ENCODE peak calls at places on chromosomes 13 and 19, in seven cellular contexts. One of them, this sample, is unnamed.

GRCh38 chr13:110737555-110737954 is 24.1 kb downstream of the ING1 start:
- DNase-seq in C1 segment of cervical spinal cord: no peak
- DNase-seq in stomach: no peak
- DNase-seq in mesendoderm: no peak
- DNase-seq in H54: no peak
- DNase-seq in NCI-H2081: no peak
- DNase-seq in fibroblast of mammary gland: no peak
- DNase-seq in this sample: no peak

GRCh38 chr19:43620061-43621001 is 902 bp upstream of the ZNF428 start:
- DNase-seq in C1 segment of cervical spinal cord: no peak
- DNase-seq in stomach: no peak
- DNase-seq in mesendoderm: no peak
- DNase-seq in H54: no peak
- DNase-seq in NCI-H2081: no peak
- DNase-seq in fibroblast of mammary gland: no peak
- DNase-seq in this sample: peak; percentile 78

GRCh38 chr13:34416833-34417425 is 525.1 kb upstream of the NBEA start:
- DNase-seq in C1 segment of cervical spinal cord: no peak
- DNase-seq in stomach: no peak
- DNase-seq in mesendoderm: no peak
- DNase-seq in H54: no peak
- DNase-seq in NCI-H2081: no peak
- DNase-seq in fibroblast of mammary gland: peak; percentile 83
- DNase-seq in this sample: no peak

GRCh38 chr19:37007587-37008220 is 70.5 kb upstream of the ZNF420 start:
- DNase-seq in C1 segment of cervical spinal cord: no peak
- DNase-seq in stomach: peak; percentile 27
- DNase-seq in mesendoderm: no peak
- DNase-seq in H54: no peak
- DNase-seq in NCI-H2081: peak; percentile 91
- DNase-seq in fibroblast of mammary gland: peak; percentile 67
- DNase-seq in this sample: peak; percentile 3

GRCh38 chr19:41701401-41702075 is 6.9 kb upstream of the CEACAM5 start:
- DNase-seq in C1 segment of cervical spinal cord: no peak
- DNase-seq in stomach: peak; percentile 31
- DNase-seq in mesendoderm: no peak
- DNase-seq in H54: peak; percentile 35
- DNase-seq in NCI-H2081: no peak
- DNase-seq in fibroblast of mammary gland: no peak
- DNase-seq in this sample: no peak

GRCh38 chr19:38640368-38640767 is 7.1 kb upstream of the ACTN4 start:
- DNase-seq in C1 segment of cervical spinal cord: no peak
- DNase-seq in stomach: no peak
- DNase-seq in mesendoderm: no peak
- DNase-seq in H54: no peak
- DNase-seq in NCI-H2081: no peak
- DNase-seq in fibroblast of mammary gland: no peak
- DNase-seq in this sample: no peak

GRCh38 chr13:71874490-71874889 is 7.5 kb upstream of the DACH1 start:
- DNase-seq in C1 segment of cervical spinal cord: no peak
- DNase-seq in stomach: no peak
- DNase-seq in mesendoderm: no peak
- DNase-seq in H54: no peak
- DNase-seq in NCI-H2081: peak; percentile 33
- DNase-seq in fibroblast of mammary gland: no peak
- DNase-seq in this sample: no peak

GRCh38 chr19:52566588-52566987 is 3.5 kb upstream of the ZNF701 start:
- DNase-seq in C1 segment of cervical spinal cord: no peak
- DNase-seq in stomach: no peak
- DNase-seq in mesendoderm: peak; percentile 54
- DNase-seq in H54: peak; percentile 39
- DNase-seq in NCI-H2081: no peak
- DNase-seq in fibroblast of mammary gland: peak; percentile 89
- DNase-seq in this sample: no peak